ENCODE peak calls at places on chromosome X, in five cellular contexts. E is hypothalamus; S is midbrain; C is glomerular endothelial cell; N is activated T-helper 1 cell treated with anti-CD3 and anti-CD28 coated beads, Interleukin-2, amount 50 U/mL, for 16 hours. A is an unnamed sample.

GRCh38 chrX:14015294-14015693 is 14.4 kb downstream of the GEMIN8 start:
- DNase-seq in E (no peak), S (no peak), C (no peak), N (no peak), A (no peak)

GRCh38 chrX:39311646-39312045 is 510.4 kb downstream of the MID1IP1 start:
- DNase-seq in E (no peak), S (no peak), C (no peak), N (no peak), A (no peak)

GRCh38 chrX:68633981-68634380 is 13.5 kb upstream of the STARD8 start:
- DNase-seq in E (no peak), S (no peak), C (no peak), N (no peak), A (no peak)

GRCh38 chrX:134886201-134886600 is 104.6 kb upstream of the SMIM10 start:
- DNase-seq in E (no peak), S (no peak), C (no peak), N (no peak), A (peak; percentile 66)

GRCh38 chrX:31572396-31572795 is 500.6 kb upstream of the FTHL17 start:
- DNase-seq in E (no peak), S (no peak), C (no peak), N (no peak), A (no peak)

GRCh38 chrX:148223361-148223760 is 242.2 kb downstream of the FMR1NB start:
- DNase-seq in E (no peak), S (no peak), C (no peak), N (no peak), A (no peak)

GRCh38 chrX:66399273-66399672 is 235.2 kb downstream of the HEPH start:
- DNase-seq in E (no peak), S (no peak), C (no peak), N (no peak), A (no peak)

GRCh38 chrX:1249101-1249887 is 19.3 kb upstream of the CSF2RA start:
- DNase-seq in E (no peak), S (no peak), C (no peak), N (peak; percentile 7), A (no peak)

GRCh38 chrX:2325076-2325784 is 175.5 kb downstream of the DHRSX start:
- DNase-seq in E (no peak), S (no peak), C (peak; percentile 54), N (peak; percentile 15), A (no peak)

GRCh38 chrX:135112096-135112729 is 8.1 kb downstream of the ETDB start:
- DNase-seq in E (no peak), S (peak; percentile 3), C (no peak), N (no peak), A (no peak)

GRCh38 chrX:73944582-73944947 is 359.4 kb upstream of the ZCCHC13 start:
- DNase-seq in E (no peak), S (no peak), C (no peak), N (no peak), A (no peak)

GRCh38 chrX:97987979-97988378 is 1104.3 kb downstream of the RPA4 start:
- DNase-seq in E (no peak), S (no peak), C (no peak), N (no peak), A (no peak)

GRCh38 chrX:17788439-17788838 is 51.1 kb downstream of the SCML1 start:
- DNase-seq in E (no peak), S (peak; percentile 7), C (peak; percentile 4), N (peak; percentile 13), A (no peak)

GRCh38 chrX:112814496-112814895 is 26.1 kb downstream of the AMOT start:
- DNase-seq in E (no peak), S (no peak), C (no peak), N (no peak), A (no peak)

GRCh38 chrX:40496728-40497127 is 84.0 kb upstream of the ATP6AP2 start:
- DNase-seq in E (no peak), S (no peak), C (no peak), N (no peak), A (no peak)

GRCh38 chrX:143854006-143854405 is 29.9 kb upstream of the UBE2NL start:
- DNase-seq in E (no peak), S (no peak), C (no peak), N (no peak), A (no peak)

GRCh38 chrX:31397119-31397518 is 325.3 kb upstream of the FTHL17 start:
- DNase-seq in E (no peak), S (no peak), C (no peak), N (no peak), A (no peak)

GRCh38 chrX:2500091-2500680 is 590 bp downstream of the DHRSX start:
- DNase-seq in E (no peak), S (no peak), C (no peak), N (no peak), A (no peak)

GRCh38 chrX:140123446-140123845 is 158.1 kb upstream of the CXorf66 start:
- DNase-seq in E (no peak), S (no peak), C (no peak), N (no peak), A (no peak)

GRCh38 chrX:65705439-65705838 is 38.0 kb downstream of the MSN start:
- DNase-seq in E (no peak), S (no peak), C (no peak), N (no peak), A (no peak)

GRCh38 chrX:33336783-33337182 is 125.4 kb upstream of the DMD start:
- DNase-seq in E (no peak), S (peak; percentile 62), C (no peak), N (no peak), A (no peak)

GRCh38 chrX:100911731-100912130 is 17.0 kb downstream of the XKRX start:
- DNase-seq in E (no peak), S (no peak), C (no peak), N (no peak), A (no peak)

GRCh38 chrX:148354906-148355305 is 145.5 kb upstream of the AFF2 start:
- DNase-seq in E (no peak), S (no peak), C (no peak), N (no peak), A (no peak)

GRCh38 chrX:53184836-53185235 is 40.2 kb downstream of the KDM5C start:
- DNase-seq in E (no peak), S (no peak), C (no peak), N (no peak), A (no peak)

GRCh38 chrX:68652327-68652930 is 5.0 kb downstream of the STARD8 start:
- DNase-seq in E (no peak), S (no peak), C (no peak), N (no peak), A (no peak)

GRCh38 chrX:97065973-97066372 is 182.3 kb downstream of the RPA4 start:
- DNase-seq in E (no peak), S (no peak), C (no peak), N (no peak), A (no peak)

GRCh38 chrX:23816179-23816578 is 33.2 kb downstream of the SAT1 start:
- DNase-seq in E (no peak), S (no peak), C (no peak), N (no peak), A (no peak)

A was measured in epithelial cell of prostate.